ENCODE peak calls at places on chromosomes 3 and 15, in five cellular contexts. Z is GM04503, G is Daoy, Y is NCI-H1092 treated with DMSO at 0.1 percent for 48 hours, M is GM06990. I is an unnamed sample.

GRCh38 chr15:80578206-80578595 is 116.9 kb upstream of the ABHD17C start:
- DNase-seq in G (no peak), Y (no peak), Z (no peak), M (no peak), I (no peak)

GRCh38 chr15:60908888-60909287 is 320.2 kb downstream of the RORA start:
- DNase-seq in Z (no peak), G (no peak), Y (no peak), M (no peak), I (no peak)

GRCh38 chr3:155970406-155970805 is 100.0 kb downstream of the GMPS start:
- DNase-seq in Y (no peak), Z (no peak), M (no peak), G (no peak), I (no peak)

GRCh38 chr15:84921121-84921520 is 36.7 kb downstream of the SLC28A1 start:
- DNase-seq in Y (no peak), G (no peak), M (no peak), Z (peak; percentile 25), I (no peak)

GRCh38 chr3:187066228-187066995 is 72.9 kb downstream of the RPL39L start:
- DNase-seq in Y (peak; percentile 12), M (peak; percentile 60), Z (no peak), G (peak; percentile 38), I (peak; percentile 30)

GRCh38 chr3:37953995-37954394 is 36.6 kb upstream of the VILL start:
- DNase-seq in Z (no peak), Y (no peak), M (no peak), G (no peak), I (no peak)

GRCh38 chr3:101119535-101119934 is 126.3 kb upstream of the ABI3BP start:
- DNase-seq in Z (peak; percentile 31), M (no peak), G (no peak), Y (no peak), I (no peak)

GRCh38 chr3:16595778-16596177 is 9.4 kb downstream of the DAZL start:
- DNase-seq in M (no peak), G (no peak), Z (no peak), Y (no peak), I (no peak)

GRCh38 chr3:129344540-129345220 is 66.0 kb downstream of the HMCES start:
- DNase-seq in Z (no peak), G (peak; percentile 26), Y (no peak), M (no peak), I (peak; percentile 80)

GRCh38 chr3:40355410-40355809 is 31.6 kb upstream of the ENTPD3 start:
- DNase-seq in Z (no peak), M (no peak), Y (no peak), G (no peak), I (no peak)

GRCh38 chr3:10330319-10330718 is 9.4 kb upstream of the SEC13 start:
- DNase-seq in Z (no peak), M (no peak), G (no peak), Y (no peak), I (no peak)

GRCh38 chr3:10116928-10117327 is 1.5 kb downstream of the BRK1 start:
- DNase-seq in G (no peak), Y (no peak), Z (no peak), M (no peak), I (no peak)

GRCh38 chr3:158659454-158660237 is 12.8 kb downstream of the LXN start:
- DNase-seq in Z (peak; percentile 39), G (peak; percentile 71), Y (no peak), M (no peak), I (peak; percentile 72)

GRCh38 chr3:157585386-157585785 is 82.2 kb upstream of the VEPH1 start:
- DNase-seq in M (no peak), Z (no peak), Y (no peak), G (peak; percentile 28), I (peak; percentile 81)

GRCh38 chr15:67472957-67473356 is 48.0 kb upstream of the C15orf61 start:
- DNase-seq in G (no peak), Y (no peak), M (no peak), Z (peak; percentile 12), I (no peak)

GRCh38 chr3:26260073-26260623 is 362.4 kb upstream of the LRRC3B start:
- DNase-seq in Z (no peak), Y (no peak), G (no peak), M (no peak), I (no peak)

GRCh38 chr15:68366314-68366713 is 65.6 kb downstream of the ITGA11 start:
- DNase-seq in M (no peak), Z (no peak), G (no peak), Y (no peak), I (no peak)

GRCh38 chr3:111277226-111277625 is 205.6 kb downstream of the NECTIN3 start:
- DNase-seq in M (no peak), Y (no peak), Z (peak; percentile 18), G (peak; percentile 11), I (peak; percentile 21)

GRCh38 chr15:76664411-76664810 is 240.7 kb downstream of the SCAPER start:
- DNase-seq in Z (no peak), G (no peak), Y (no peak), M (no peak), I (no peak)

GRCh38 chr3:136790786-136791185 is 28.1 kb upstream of the SLC35G2 start:
- DNase-seq in G (no peak), Z (no peak), M (no peak), Y (no peak), I (no peak)